ENCODE peak calls at places on chromosomes 3 and 15, in four cellular contexts. V is stimulated activated CD4-positive, alpha-beta T cell treated with anti-CD3 and anti-CD28 coated beads, Interleukin-2, amount 100 ng/mL, for 24 hours; K is stimulated activated CD8-positive, alpha-beta memory T cell treated with anti-CD3 and anti-CD28 coated beads, Interleukin-2, amount 100 ng/mL, for 48 hours; J is tibial artery. B is an unnamed sample.

GRCh38 chr3:66048051-66048395 is 9.3 kb upstream of the MAGI1 start:
- DNase-seq in V (no peak), K (no peak), J (no peak), B (no peak)

GRCh38 chr3:37519661-37520060 is 342.0 kb upstream of the CTDSPL start:
- DNase-seq in V (no peak), K (no peak), J (peak; percentile 45), B (no peak)

GRCh38 chr15:72227720-72228119 is 3.3 kb downstream of the PKM start:
- DNase-seq in V (no peak), K (no peak), J (no peak), B (no peak)

GRCh38 chr3:127694467-127695215 is 21.9 kb downstream of the ABTB1 start:
- DNase-seq in V (peak; percentile 45), K (no peak), J (no peak), B (no peak)

GRCh38 chr15:45205192-45205591 is 17.4 kb upstream of the SHF start:
- DNase-seq in V (peak; percentile 68), K (no peak), J (peak; percentile 38), B (no peak)

GRCh38 chr15:87633471-87633870 is 623.1 kb downstream of the NTRK3 start:
- DNase-seq in V (no peak), K (no peak), J (no peak), B (no peak)

GRCh38 chr3:59803269-59803668 is 753.4 kb upstream of the CFAP20DC start:
- DNase-seq in V (no peak), K (no peak), J (no peak), B (no peak)

GRCh38 chr3:45571216-45571615 is 23.3 kb upstream of the LIMD1 start:
- DNase-seq in V (no peak), K (no peak), J (no peak), B (no peak)

GRCh38 chr3:16279417-16279816 is 14.4 kb downstream of the OXNAD1 start:
- DNase-seq in V (no peak), K (no peak), J (no peak), B (no peak)

GRCh38 chr3:115498421-115498820 is 124.9 kb upstream of the GAP43 start:
- DNase-seq in V (no peak), K (no peak), J (no peak), B (no peak)

GRCh38 chr3:104564045-104564643 is 802.6 kb upstream of the ALCAM start:
- DNase-seq in V (peak; percentile 69), K (peak; percentile 19), J (peak; percentile 69), B (no peak)

GRCh38 chr3:16318216-16318615 is 53.2 kb downstream of the OXNAD1 start:
- DNase-seq in V (no peak), K (no peak), J (no peak), B (no peak)

GRCh38 chr3:143084856-143085731 is 34.5 kb upstream of the CHST2 start:
- DNase-seq in V (no peak), K (no peak), J (no peak), B (no peak)

GRCh38 chr3:194395767-194396527 is 3.1 kb downstream of the GP5 start:
- DNase-seq in V (peak; percentile 62), K (peak; percentile 30), J (peak; percentile 53), B (no peak)

GRCh38 chr3:120198305-120198878 is 86.6 kb downstream of the GPR156 start:
- DNase-seq in V (no peak), K (no peak), J (no peak), B (no peak)

GRCh38 chr3:196422976-196423781 is 9.0 kb downstream of the UBXN7 start:
- DNase-seq in V (no peak), K (no peak), J (peak; percentile 45), B (no peak)

GRCh38 chr3:159239054-159239453 is 437.2 kb downstream of the MFSD1 start:
- DNase-seq in V (no peak), K (no peak), J (no peak), B (no peak)

GRCh38 chr3:129614927-129615363 is 8.5 kb upstream of the PLXND1 start:
- DNase-seq in V (no peak), K (no peak), J (no peak), B (no peak)

GRCh38 chr3:171095063-171095462 is 68.5 kb upstream of the SLC2A2 start:
- DNase-seq in V (no peak), K (no peak), J (no peak), B (no peak)